ENCODE peak calls at places on chromosome 22, in ten cellular contexts. One of them, this sample, is unnamed.
A peak's percentile ranks its signal among the peaks of the same experiment; 100 is the strongest.

GRCh38 chr22:44316393-44317162 is 3.8 kb upstream of the SHISAL1 start:
- DNase-seq in cardiac fibroblast: no peak
- DNase-seq in chondrocyte: no peak
- DNase-seq in cardiac muscle cell: no peak
- DNase-seq in tibial artery: no peak
- DNase-seq in fibroblast of pulmonary artery: no peak
- DNase-seq in GM10248: no peak
- DNase-seq in GM23338: no peak
- DNase-seq in astrocyte of the spinal cord: no peak
- DNase-seq in activated CD8-positive, alpha-beta T cell treated with anti-CD3 and anti-CD28 coated beads for 36 hours: no peak
- DNase-seq in this sample: peak; percentile 55

GRCh38 chr22:19902245-19902699 is 39.3 kb upstream of the COMT start:
- DNase-seq in astrocyte of the spinal cord: no peak
- DNase-seq in GM10248: no peak
- DNase-seq in activated CD8-positive, alpha-beta T cell treated with anti-CD3 and anti-CD28 coated beads for 36 hours: no peak
- DNase-seq in fibroblast of pulmonary artery: no peak
- DNase-seq in GM23338: no peak
- DNase-seq in chondrocyte: no peak
- DNase-seq in cardiac muscle cell: no peak
- DNase-seq in tibial artery: no peak
- DNase-seq in cardiac fibroblast: no peak
- DNase-seq in this sample: no peak

GRCh38 chr22:47631571-47632102 is 869.2 kb downstream of the TBC1D22A start:
- DNase-seq in activated CD8-positive, alpha-beta T cell treated with anti-CD3 and anti-CD28 coated beads for 36 hours: no peak
- DNase-seq in cardiac muscle cell: no peak
- DNase-seq in fibroblast of pulmonary artery: no peak
- DNase-seq in GM10248: no peak
- DNase-seq in cardiac fibroblast: no peak
- DNase-seq in astrocyte of the spinal cord: no peak
- DNase-seq in chondrocyte: no peak
- DNase-seq in GM23338: no peak
- DNase-seq in tibial artery: no peak
- DNase-seq in this sample: peak; percentile 68

GRCh38 chr22:19870153-19871022 is 15.7 kb upstream of the GNB1L start:
- DNase-seq in GM23338: no peak
- DNase-seq in astrocyte of the spinal cord: no peak
- DNase-seq in cardiac fibroblast: no peak
- DNase-seq in cardiac muscle cell: no peak
- DNase-seq in chondrocyte: peak; percentile 90
- DNase-seq in tibial artery: peak; percentile 57
- DNase-seq in GM10248: no peak
- DNase-seq in activated CD8-positive, alpha-beta T cell treated with anti-CD3 and anti-CD28 coated beads for 36 hours: peak; percentile 1
- DNase-seq in fibroblast of pulmonary artery: no peak
- DNase-seq in this sample: no peak

GRCh38 chr22:35312198-35313059 is 12.7 kb downstream of the TOM1 start:
- DNase-seq in activated CD8-positive, alpha-beta T cell treated with anti-CD3 and anti-CD28 coated beads for 36 hours: peak; percentile 26
- DNase-seq in fibroblast of pulmonary artery: no peak
- DNase-seq in astrocyte of the spinal cord: peak; percentile 56
- DNase-seq in cardiac fibroblast: peak; percentile 69
- DNase-seq in GM23338: no peak
- DNase-seq in tibial artery: peak; percentile 53
- DNase-seq in cardiac muscle cell: peak; percentile 40
- DNase-seq in chondrocyte: no peak
- DNase-seq in GM10248: no peak
- DNase-seq in this sample: peak; percentile 63

GRCh38 chr22:20267441-20268288 is 453 bp downstream of the RTN4R start:
- DNase-seq in chondrocyte: no peak
- DNase-seq in cardiac muscle cell: peak; percentile 34
- DNase-seq in fibroblast of pulmonary artery: no peak
- DNase-seq in astrocyte of the spinal cord: no peak
- DNase-seq in GM10248: no peak
- DNase-seq in cardiac fibroblast: no peak
- DNase-seq in GM23338: peak; percentile 54
- DNase-seq in tibial artery: no peak
- DNase-seq in activated CD8-positive, alpha-beta T cell treated with anti-CD3 and anti-CD28 coated beads for 36 hours: peak; percentile 40
- DNase-seq in this sample: no peak

GRCh38 chr22:19069451-19069850 is 52.8 kb downstream of the DGCR2 start:
- DNase-seq in activated CD8-positive, alpha-beta T cell treated with anti-CD3 and anti-CD28 coated beads for 36 hours: no peak
- DNase-seq in cardiac muscle cell: no peak
- DNase-seq in fibroblast of pulmonary artery: no peak
- DNase-seq in chondrocyte: no peak
- DNase-seq in GM23338: no peak
- DNase-seq in cardiac fibroblast: no peak
- DNase-seq in GM10248: no peak
- DNase-seq in astrocyte of the spinal cord: no peak
- DNase-seq in tibial artery: no peak
- DNase-seq in this sample: no peak

GRCh38 chr22:28231423-28231822 is 312.4 kb upstream of the PITPNB start:
- DNase-seq in cardiac muscle cell: peak; percentile 56
- DNase-seq in GM23338: peak; percentile 68
- DNase-seq in GM10248: no peak
- DNase-seq in chondrocyte: no peak
- DNase-seq in cardiac fibroblast: peak; percentile 47
- DNase-seq in activated CD8-positive, alpha-beta T cell treated with anti-CD3 and anti-CD28 coated beads for 36 hours: no peak
- DNase-seq in fibroblast of pulmonary artery: peak; percentile 41
- DNase-seq in tibial artery: no peak
- DNase-seq in astrocyte of the spinal cord: peak; percentile 74
- DNase-seq in this sample: no peak

GRCh38 chr22:19169002-19169946 is 9.3 kb downstream of the SLC25A1 start:
- DNase-seq in cardiac muscle cell: no peak
- DNase-seq in GM10248: no peak
- DNase-seq in tibial artery: no peak
- DNase-seq in activated CD8-positive, alpha-beta T cell treated with anti-CD3 and anti-CD28 coated beads for 36 hours: no peak
- DNase-seq in chondrocyte: no peak
- DNase-seq in cardiac fibroblast: no peak
- DNase-seq in astrocyte of the spinal cord: no peak
- DNase-seq in fibroblast of pulmonary artery: no peak
- DNase-seq in GM23338: no peak
- DNase-seq in this sample: no peak

GRCh38 chr22:30202531-30203006 is 44.0 kb downstream of the LIF start:
- DNase-seq in fibroblast of pulmonary artery: peak; percentile 61
- DNase-seq in astrocyte of the spinal cord: peak; percentile 57
- DNase-seq in tibial artery: no peak
- DNase-seq in chondrocyte: no peak
- DNase-seq in cardiac muscle cell: peak; percentile 30
- DNase-seq in activated CD8-positive, alpha-beta T cell treated with anti-CD3 and anti-CD28 coated beads for 36 hours: no peak
- DNase-seq in GM10248: no peak
- DNase-seq in cardiac fibroblast: peak; percentile 53
- DNase-seq in GM23338: no peak
- DNase-seq in this sample: no peak

GRCh38 chr22:41731609-41732008 is 32.3 kb downstream of the MEI1 start:
- DNase-seq in GM23338: no peak
- DNase-seq in cardiac muscle cell: no peak
- DNase-seq in fibroblast of pulmonary artery: no peak
- DNase-seq in chondrocyte: no peak
- DNase-seq in activated CD8-positive, alpha-beta T cell treated with anti-CD3 and anti-CD28 coated beads for 36 hours: no peak
- DNase-seq in tibial artery: no peak
- DNase-seq in cardiac fibroblast: no peak
- DNase-seq in GM10248: no peak
- DNase-seq in astrocyte of the spinal cord: no peak
- DNase-seq in this sample: no peak

GRCh38 chr22:24107668-24108067 is 73.6 kb upstream of the SUSD2 start:
- DNase-seq in GM10248: no peak
- DNase-seq in GM23338: no peak
- DNase-seq in astrocyte of the spinal cord: peak; percentile 87
- DNase-seq in activated CD8-positive, alpha-beta T cell treated with anti-CD3 and anti-CD28 coated beads for 36 hours: no peak
- DNase-seq in fibroblast of pulmonary artery: peak; percentile 89
- DNase-seq in tibial artery: peak; percentile 95
- DNase-seq in cardiac fibroblast: peak; percentile 89
- DNase-seq in chondrocyte: no peak
- DNase-seq in cardiac muscle cell: no peak
- DNase-seq in this sample: peak; percentile 19

GRCh38 chr22:24105018-24105360 is 76.3 kb upstream of the SUSD2 start:
- DNase-seq in GM10248: no peak
- DNase-seq in GM23338: no peak
- DNase-seq in fibroblast of pulmonary artery: peak; percentile 34
- DNase-seq in tibial artery: peak; percentile 81
- DNase-seq in chondrocyte: no peak
- DNase-seq in cardiac muscle cell: no peak
- DNase-seq in cardiac fibroblast: peak; percentile 34
- DNase-seq in astrocyte of the spinal cord: no peak
- DNase-seq in activated CD8-positive, alpha-beta T cell treated with anti-CD3 and anti-CD28 coated beads for 36 hours: no peak
- DNase-seq in this sample: no peak

GRCh38 chr22:24108073-24108472 is 73.2 kb upstream of the SUSD2 start:
- DNase-seq in fibroblast of pulmonary artery: no peak
- DNase-seq in chondrocyte: no peak
- DNase-seq in activated CD8-positive, alpha-beta T cell treated with anti-CD3 and anti-CD28 coated beads for 36 hours: no peak
- DNase-seq in astrocyte of the spinal cord: no peak
- DNase-seq in GM23338: peak; percentile 75
- DNase-seq in cardiac muscle cell: no peak
- DNase-seq in tibial artery: no peak
- DNase-seq in GM10248: no peak
- DNase-seq in cardiac fibroblast: no peak
- DNase-seq in this sample: no peak

GRCh38 chr22:24105661-24106060 is 75.6 kb upstream of the SUSD2 start:
- DNase-seq in activated CD8-positive, alpha-beta T cell treated with anti-CD3 and anti-CD28 coated beads for 36 hours: no peak
- DNase-seq in cardiac muscle cell: no peak
- DNase-seq in astrocyte of the spinal cord: no peak
- DNase-seq in GM10248: no peak
- DNase-seq in chondrocyte: no peak
- DNase-seq in GM23338: no peak
- DNase-seq in cardiac fibroblast: no peak
- DNase-seq in tibial artery: no peak
- DNase-seq in fibroblast of pulmonary artery: no peak
- DNase-seq in this sample: no peak

GRCh38 chr22:24106385-24107381 is 74.6 kb upstream of the SUSD2 start:
- DNase-seq in cardiac muscle cell: no peak
- DNase-seq in activated CD8-positive, alpha-beta T cell treated with anti-CD3 and anti-CD28 coated beads for 36 hours: peak; percentile 42
- DNase-seq in astrocyte of the spinal cord: no peak
- DNase-seq in chondrocyte: no peak
- DNase-seq in fibroblast of pulmonary artery: no peak
- DNase-seq in GM10248: peak; percentile 38
- DNase-seq in cardiac fibroblast: no peak
- DNase-seq in GM23338: peak; percentile 45
- DNase-seq in tibial artery: no peak
- DNase-seq in this sample: no peak
- TF ChIP-seq CTCF in cardiac muscle cell: peak; percentile 6
- TF ChIP-seq CTCF in activated CD8-positive, alpha-beta T cell treated with anti-CD3 and anti-CD28 coated beads for 36 hours: peak; percentile 25
- TF ChIP-seq CTCF in astrocyte of the spinal cord: peak; percentile 25
- TF ChIP-seq CTCF in chondrocyte: peak; percentile 52
- TF ChIP-seq CTCF in fibroblast of pulmonary artery: no peak
- TF ChIP-seq CTCF in GM10248: peak; percentile 36
- TF ChIP-seq CTCF in cardiac fibroblast: peak; percentile 1
- TF ChIP-seq CTCF in GM23338: no peak
- TF ChIP-seq CTCF in tibial artery: peak; percentile 17
- TF ChIP-seq CTCF in this sample: peak; percentile 26

GRCh38 chr22:45426387-45426786 is 12.9 kb downstream of the RIBC2 start:
- DNase-seq in tibial artery: peak; percentile 43
- DNase-seq in chondrocyte: no peak
- DNase-seq in astrocyte of the spinal cord: no peak
- DNase-seq in activated CD8-positive, alpha-beta T cell treated with anti-CD3 and anti-CD28 coated beads for 36 hours: no peak
- DNase-seq in cardiac fibroblast: no peak
- DNase-seq in cardiac muscle cell: no peak
- DNase-seq in GM10248: no peak
- DNase-seq in fibroblast of pulmonary artery: no peak
- DNase-seq in GM23338: no peak
- DNase-seq in this sample: no peak
- TF ChIP-seq CTCF in tibial artery: no peak
- TF ChIP-seq CTCF in chondrocyte: no peak
- TF ChIP-seq CTCF in astrocyte of the spinal cord: no peak
- TF ChIP-seq CTCF in activated CD8-positive, alpha-beta T cell treated with anti-CD3 and anti-CD28 coated beads for 36 hours: no peak
- TF ChIP-seq CTCF in cardiac fibroblast: no peak
- TF ChIP-seq CTCF in cardiac muscle cell: no peak
- TF ChIP-seq CTCF in GM10248: no peak
- TF ChIP-seq CTCF in fibroblast of pulmonary artery: no peak
- TF ChIP-seq CTCF in GM23338: no peak
- TF ChIP-seq CTCF in this sample: no peak

GRCh38 chr22:38685761-38686160 is 4.0 kb downstream of the TOMM22 start:
- DNase-seq in cardiac fibroblast: no peak
- DNase-seq in GM10248: no peak
- DNase-seq in fibroblast of pulmonary artery: no peak
- DNase-seq in GM23338: no peak
- DNase-seq in astrocyte of the spinal cord: no peak
- DNase-seq in cardiac muscle cell: no peak
- DNase-seq in tibial artery: no peak
- DNase-seq in activated CD8-positive, alpha-beta T cell treated with anti-CD3 and anti-CD28 coated beads for 36 hours: no peak
- DNase-seq in chondrocyte: no peak
- DNase-seq in this sample: no peak
- TF ChIP-seq CTCF in cardiac fibroblast: no peak
- TF ChIP-seq CTCF in GM10248: no peak
- TF ChIP-seq CTCF in fibroblast of pulmonary artery: no peak
- TF ChIP-seq CTCF in GM23338: no peak
- TF ChIP-seq CTCF in astrocyte of the spinal cord: no peak
- TF ChIP-seq CTCF in cardiac muscle cell: no peak
- TF ChIP-seq CTCF in tibial artery: no peak
- TF ChIP-seq CTCF in activated CD8-positive, alpha-beta T cell treated with anti-CD3 and anti-CD28 coated beads for 36 hours: no peak
- TF ChIP-seq CTCF in chondrocyte: no peak
- TF ChIP-seq CTCF in this sample: no peak

GRCh38 chr22:26585104-26585790 is 4.7 kb downstream of the TPST2 start:
- DNase-seq in tibial artery: peak; percentile 78
- DNase-seq in activated CD8-positive, alpha-beta T cell treated with anti-CD3 and anti-CD28 coated beads for 36 hours: peak; percentile 52
- DNase-seq in cardiac muscle cell: peak; percentile 39
- DNase-seq in fibroblast of pulmonary artery: peak; percentile 78
- DNase-seq in cardiac fibroblast: peak; percentile 66
- DNase-seq in chondrocyte: peak; percentile 93
- DNase-seq in GM10248: no peak
- DNase-seq in GM23338: no peak
- DNase-seq in astrocyte of the spinal cord: peak; percentile 79
- DNase-seq in this sample: peak; percentile 32
- TF ChIP-seq CTCF in tibial artery: no peak
- TF ChIP-seq CTCF in activated CD8-positive, alpha-beta T cell treated with anti-CD3 and anti-CD28 coated beads for 36 hours: no peak
- TF ChIP-seq CTCF in cardiac muscle cell: peak; percentile 20
- TF ChIP-seq CTCF in fibroblast of pulmonary artery: peak; percentile 20
- TF ChIP-seq CTCF in cardiac fibroblast: peak; percentile 6
- TF ChIP-seq CTCF in chondrocyte: peak; percentile 48
- TF ChIP-seq CTCF in GM10248: no peak
- TF ChIP-seq CTCF in GM23338: no peak
- TF ChIP-seq CTCF in astrocyte of the spinal cord: peak; percentile 33
- TF ChIP-seq CTCF in this sample: peak; percentile 35

DNA sequence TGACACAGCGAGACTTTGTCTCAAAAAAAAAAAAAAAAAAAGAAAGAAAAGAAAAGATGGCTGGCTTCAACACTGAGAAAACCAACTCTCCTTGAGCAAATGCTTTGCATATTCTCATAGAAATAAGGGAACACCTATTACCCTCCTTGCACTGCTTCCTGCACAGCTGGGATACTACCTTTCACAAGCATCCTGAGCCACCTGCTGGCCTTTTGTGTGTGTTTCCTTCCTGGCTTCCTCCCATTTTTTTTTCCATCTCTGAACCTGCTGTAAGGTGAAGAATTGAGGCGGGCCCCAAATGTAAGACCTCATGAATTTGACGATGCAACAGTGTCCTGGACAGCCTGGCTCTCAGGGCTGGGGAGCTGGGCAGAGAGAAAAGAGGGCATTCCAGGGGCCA is 1.9 kb upstream of the RFPL3 start:
- DNase-seq in cardiac muscle cell: no peak
- DNase-seq in GM23338: peak; percentile 72
- DNase-seq in fibroblast of pulmonary artery: no peak
- DNase-seq in cardiac fibroblast: no peak
- DNase-seq in astrocyte of the spinal cord: no peak
- DNase-seq in chondrocyte: no peak
- DNase-seq in GM10248: no peak
- DNase-seq in tibial artery: no peak
- DNase-seq in activated CD8-positive, alpha-beta T cell treated with anti-CD3 and anti-CD28 coated beads for 36 hours: peak; percentile 8
- DNase-seq in this sample: peak; percentile 23
- TF ChIP-seq CTCF in cardiac muscle cell: no peak
- TF ChIP-seq CTCF in GM23338: peak; percentile 47
- TF ChIP-seq CTCF in fibroblast of pulmonary artery: no peak
- TF ChIP-seq CTCF in cardiac fibroblast: no peak
- TF ChIP-seq CTCF in astrocyte of the spinal cord: no peak
- TF ChIP-seq CTCF in chondrocyte: peak; percentile 10
- TF ChIP-seq CTCF in GM10248: peak; percentile 1
- TF ChIP-seq CTCF in tibial artery: no peak
- TF ChIP-seq CTCF in activated CD8-positive, alpha-beta T cell treated with anti-CD3 and anti-CD28 coated beads for 36 hours: no peak
- TF ChIP-seq CTCF in this sample: peak; percentile 50

This sample was measured in foreskin keratinocyte.